ENCODE peak calls at places on chromosomes 2 and 18, in eight cellular contexts. M is H1, R is GM12865, W is B cell, Y is endodermal cell, S is chondrocyte, F is HepG2, E is coronary artery. Z is an unnamed sample.

GRCh38 chr2:43178602-43179542 is 47.5 kb downstream of the ZFP36L2 start:
- DNase-seq in M (peak), R (no peak), W (no peak), Y (peak), S (no peak), F (peak), E (peak), Z (no peak)

GRCh38 chr2:46601328-46601963 is 122.1 kb downstream of the TMEM247 start:
- DNase-seq in M (no peak), R (no peak), W (peak), Y (no peak), S (no peak), F (no peak), E (no peak), Z (peak)

GRCh38 chr2:46202453-46202852 is 94.8 kb upstream of the EPAS1 start:
- DNase-seq in M (no peak), R (no peak), W (no peak), Y (no peak), S (no peak), F (no peak), E (no peak), Z (no peak)

GRCh38 chr2:41720702-41721344 is 327.0 kb upstream of the PKDCC start:
- DNase-seq in M (no peak), R (no peak), W (no peak), Y (no peak), S (no peak), F (no peak), E (no peak), Z (no peak)

GRCh38 chr2:168652997-168653906 is 149.2 kb upstream of the NOSTRIN start:
- DNase-seq in M (no peak), R (no peak), W (no peak), Y (no peak), S (no peak), F (peak), E (no peak), Z (no peak)

GRCh38 chr18:11859903-11860407 is 8.7 kb downstream of the CHMP1B start:
- DNase-seq in M (no peak), R (no peak), W (no peak), Y (peak), S (no peak), F (peak), E (no peak), Z (no peak)

GRCh38 chr18:39806519-39806918 is 2148.5 kb upstream of the PIK3C3 start:
- DNase-seq in M (no peak), R (no peak), W (no peak), Y (no peak), S (no peak), F (peak), E (no peak), Z (no peak)

GRCh38 chr2:6945087-6945813 is 28.0 kb downstream of the RNF144A start:
- DNase-seq in M (no peak), R (peak), W (no peak), Y (no peak), S (no peak), F (no peak), E (no peak), Z (peak)

GRCh38 chr18:54112356-54112755 is 112.1 kb downstream of the MBD2 start:
- DNase-seq in M (no peak), R (no peak), W (no peak), Y (no peak), S (no peak), F (no peak), E (no peak), Z (no peak)

GRCh38 chr2:188620916-188621315 is 329.2 kb downstream of the GULP1 start:
- DNase-seq in M (no peak), R (no peak), W (no peak), Y (no peak), S (no peak), F (no peak), E (no peak), Z (no peak)

GRCh38 chr2:44268259-44268649 is 7.0 kb upstream of the SLC3A1 start:
- DNase-seq in M (no peak), R (no peak), W (no peak), Y (no peak), S (no peak), F (no peak), E (no peak), Z (no peak)

GRCh38 chr18:36872329-36872728 is 43.4 kb downstream of the KIAA1328 start:
- DNase-seq in M (no peak), R (no peak), W (no peak), Y (no peak), S (no peak), F (no peak), E (no peak), Z (no peak)

GRCh38 chr2:64448069-64448468 is 5.9 kb upstream of the LGALSL start:
- DNase-seq in M (no peak), R (no peak), W (no peak), Y (no peak), S (no peak), F (no peak), E (no peak), Z (no peak)

GRCh38 chr18:47953471-47953931 is 23.0 kb upstream of the SMAD2 start:
- DNase-seq in M (no peak), R (peak), W (peak), Y (no peak), S (no peak), F (no peak), E (no peak), Z (no peak)

GRCh38 chr2:107542314-107542740 is 284.4 kb upstream of the RGPD4 start:
- DNase-seq in M (no peak), R (no peak), W (no peak), Y (peak), S (no peak), F (no peak), E (no peak), Z (no peak)

GRCh38 chr2:10447300-10448207 is 573 bp downstream of the ODC1 start:
- DNase-seq in M (no peak), R (peak), W (peak), Y (no peak), S (peak), F (peak), E (no peak), Z (peak)

GRCh38 chr2:168639024-168639423 is 163.4 kb upstream of the NOSTRIN start:
- DNase-seq in M (no peak), R (no peak), W (no peak), Y (no peak), S (no peak), F (no peak), E (no peak), Z (no peak)

GRCh38 chr2:82494744-82495143 is 1964.3 kb downstream of the SUCLG1 start:
- DNase-seq in M (no peak), R (no peak), W (no peak), Y (no peak), S (no peak), F (no peak), E (no peak), Z (no peak)

GRCh38 chr2:120538691-120539420 is 192.9 kb downstream of the INHBB start:
- DNase-seq in M (no peak), R (no peak), W (no peak), Y (no peak), S (no peak), F (peak), E (no peak), Z (no peak)

GRCh38 chr2:195656131-195656858 is 731 bp upstream of the SLC39A10 start:
- DNase-seq in M (no peak), R (no peak), W (no peak), Y (no peak), S (no peak), F (no peak), E (no peak), Z (no peak)

GRCh38 chr2:206004004-206004693 is 81.8 kb downstream of the INO80D start:
- DNase-seq in M (peak), R (peak), W (peak), Y (peak), S (no peak), F (peak), E (no peak), Z (no peak)
- TF ChIP-seq CTCF in M (peak), R (peak), W (no peak), Y (peak), S (peak), F (peak), E (no peak), Z (peak)

DNA sequence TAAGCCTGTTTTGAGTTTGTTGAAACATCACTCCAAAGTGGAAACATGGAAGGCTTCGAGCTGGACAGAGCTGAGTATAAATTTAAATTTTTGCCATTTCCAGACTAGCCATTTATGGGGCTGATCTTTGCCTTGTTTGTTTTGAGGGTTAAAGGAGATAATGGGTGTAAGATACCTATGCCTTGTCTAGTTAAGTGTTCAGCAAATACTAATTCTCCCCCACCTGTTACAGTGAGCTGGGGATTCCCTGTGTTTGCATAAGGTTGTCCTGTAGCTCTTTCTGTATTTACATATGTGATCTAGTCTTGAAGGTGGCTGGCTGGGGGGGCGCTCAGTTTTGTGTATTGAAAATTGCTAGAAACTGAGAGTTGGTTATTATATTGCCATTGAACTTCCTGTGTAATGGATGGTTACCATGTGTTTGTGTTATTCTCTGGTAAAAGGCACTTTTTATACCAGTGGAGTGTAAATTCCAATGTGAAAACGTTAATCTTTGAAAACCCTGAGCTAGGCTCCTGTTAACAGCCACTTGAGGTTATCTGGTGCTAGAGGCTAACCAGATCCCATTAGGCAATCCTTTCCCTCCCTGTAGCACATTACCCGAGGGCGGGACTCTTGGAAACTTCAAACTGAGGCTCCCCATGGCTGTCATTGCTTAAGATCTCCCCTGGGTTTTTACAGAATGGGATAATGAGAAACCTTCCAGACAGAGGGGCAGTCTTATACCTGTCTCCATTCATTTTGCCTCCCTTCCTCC is 26.7 kb downstream of the TANC1 start:
- DNase-seq in M (no peak), R (peak), W (no peak), Y (peak), S (no peak), F (peak), E (no peak), Z (peak)
- TF ChIP-seq CTCF in M (no peak), R (no peak), W (no peak), Y (no peak), S (no peak), F (no peak), E (no peak), Z (no peak)

GRCh38 chr2:215755651-215756350 is 257.6 kb downstream of the MREG start:
- DNase-seq in M (no peak), R (no peak), W (no peak), Y (no peak), S (no peak), F (no peak), E (no peak), Z (no peak)
- TF ChIP-seq CTCF in M (no peak), R (no peak), W (no peak), Y (no peak), S (no peak), F (no peak), E (no peak), Z (no peak)

DNA sequence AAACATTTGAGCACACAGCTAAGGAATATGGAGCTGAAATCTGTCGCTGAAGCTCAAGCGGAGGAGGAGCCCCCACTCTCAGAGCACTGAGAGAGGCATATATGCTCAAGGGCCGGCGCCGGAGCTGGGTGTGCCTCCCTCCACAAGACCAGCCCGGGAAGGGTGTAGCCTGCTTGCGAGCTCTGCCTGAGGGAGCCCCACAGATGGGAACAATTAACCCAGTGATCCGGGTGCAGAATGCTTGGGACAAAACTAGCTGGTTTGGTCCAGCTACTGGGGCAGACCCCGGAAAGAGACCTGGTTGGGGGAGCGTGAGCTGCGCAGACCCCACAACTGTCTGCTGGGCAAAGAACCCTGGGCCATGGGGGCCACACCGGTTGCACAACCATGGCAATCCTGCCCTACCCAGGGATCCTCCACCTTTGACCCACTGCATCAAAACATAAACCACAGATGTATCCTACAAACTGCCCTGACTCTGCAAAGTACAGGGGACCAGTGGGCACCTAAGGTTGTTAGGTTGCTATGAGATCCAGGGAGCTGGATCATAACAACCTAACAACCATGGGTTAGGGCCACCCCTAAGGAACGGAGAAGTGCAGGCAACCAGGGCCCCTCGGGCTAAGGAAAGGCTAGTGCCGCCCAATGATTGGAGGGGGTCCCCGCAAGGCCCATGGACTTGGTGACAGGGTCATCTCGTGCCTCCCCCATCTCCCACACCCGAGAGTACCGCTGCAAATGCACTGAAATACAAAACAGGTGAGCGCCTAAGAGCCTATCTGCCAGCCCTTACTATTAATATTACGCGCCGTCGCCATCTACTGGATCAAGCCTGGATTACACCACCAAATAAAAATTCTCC is 53.4 kb upstream of the SCN1A start:
- DNase-seq in M (no peak), R (peak), W (peak), Y (peak), S (peak), F (peak), E (no peak), Z (peak)
- TF ChIP-seq CTCF in M (peak), R (peak), W (peak), Y (peak), S (peak), F (peak), E (no peak), Z (peak)

GRCh38 chr2:32063310-32064020 is at the start of gene SPAST:
- DNase-seq in M (peak), R (peak), W (peak), Y (peak), S (peak), F (peak), E (peak), Z (peak)
- TF ChIP-seq CTCF in M (peak), R (peak), W (peak), Y (peak), S (peak), F (peak), E (peak), Z (peak)

DNA sequence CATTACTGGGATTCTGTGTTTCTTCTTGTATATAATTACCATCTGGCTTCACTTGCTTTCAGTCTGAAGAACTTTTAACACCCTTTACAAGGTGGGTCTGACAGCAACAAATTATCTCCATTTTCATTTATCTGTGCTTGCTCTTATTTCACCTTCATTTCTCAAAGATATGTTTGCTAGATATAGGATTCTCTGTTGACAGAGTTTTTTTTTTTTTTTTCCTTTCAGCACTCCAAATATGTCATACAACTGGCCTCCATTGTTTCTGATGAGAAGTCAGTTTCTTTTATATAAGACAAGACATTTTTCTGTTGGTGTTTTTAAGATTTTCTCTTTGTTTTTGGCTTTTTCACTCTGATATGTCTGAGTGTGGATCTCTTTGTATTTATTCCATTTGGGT is 59.3 kb upstream of the TACR1 start:
- DNase-seq in M (no peak), R (no peak), W (no peak), Y (no peak), S (no peak), F (no peak), E (no peak), Z (no peak)
- TF ChIP-seq CTCF in M (no peak), R (no peak), W (no peak), Y (no peak), S (no peak), F (no peak), E (no peak), Z (no peak)

Z was measured in GM13977.